ENCODE peak calls at places on chromosomes 12 and 14, in seven cellular contexts. B is glutamatergic neuron, K is WERI-Rb-1, E is astrocyte of the cerebellum, P is A549, Y is Calu3, U is endothelial cell. T is an unnamed sample.

GRCh38 chr12:269216-269615 is 6.6 kb upstream of the SLC6A13 start:
- DNase-seq in B (no peak), K (no peak), E (peak; percentile 2), P (no peak), Y (no peak), U (no peak), T (no peak)

GRCh38 chr14:21038416-21039058 is 3.6 kb upstream of the RNASE7 start:
- DNase-seq in B (no peak), K (no peak), E (no peak), P (no peak), Y (no peak), U (no peak), T (no peak)

GRCh38 chr12:49355913-49356312 is 9.2 kb downstream of the DNAJC22 start:
- DNase-seq in B (no peak), K (no peak), E (no peak), P (no peak), Y (no peak), U (no peak), T (no peak)

GRCh38 chr12:64028541-64028940 is 184.0 kb downstream of the SRGAP1 start:
- DNase-seq in B (no peak), K (no peak), E (no peak), P (no peak), Y (no peak), U (no peak), T (no peak)

GRCh38 chr12:114904254-114905003 is 220.5 kb upstream of the TBX3 start:
- DNase-seq in B (no peak), K (no peak), E (no peak), P (no peak), Y (no peak), U (no peak), T (no peak)

GRCh38 chr12:50353404-50353803 is 43.0 kb downstream of the FAM186A start:
- DNase-seq in B (no peak), K (no peak), E (no peak), P (no peak), Y (no peak), U (no peak), T (no peak)

GRCh38 chr14:60654303-60654925 is 5.1 kb upstream of the SIX1 start:
- DNase-seq in B (no peak), K (no peak), E (no peak), P (no peak), Y (no peak), U (no peak), T (no peak)

GRCh38 chr12:116370886-116371580 is 93.5 kb upstream of the MED13L start:
- DNase-seq in B (peak; percentile 52), K (no peak), E (no peak), P (no peak), Y (no peak), U (no peak), T (no peak)

GRCh38 chr12:40559865-40560264 is 132.4 kb upstream of the CNTN1 start:
- DNase-seq in B (no peak), K (no peak), E (no peak), P (no peak), Y (no peak), U (no peak), T (no peak)

GRCh38 chr14:52399886-52400599 is 85.9 kb downstream of the PTGER2 start:
- DNase-seq in B (no peak), K (no peak), E (no peak), P (no peak), Y (no peak), U (no peak), T (peak; percentile 4)
- TF ChIP-seq CTCF in B (no peak), K (no peak), E (peak; percentile 37), P (no peak), Y (no peak), U (no peak), T (no peak)

GRCh38 chr12:107011519-107011918 is 24.6 kb upstream of the MTERF2 start:
- DNase-seq in B (no peak), K (no peak), E (no peak), P (no peak), Y (no peak), U (no peak), T (no peak)

GRCh38 chr12:107012736-107013425 is 25.9 kb upstream of the MTERF2 start:
- DNase-seq in B (no peak), K (no peak), E (no peak), P (no peak), Y (no peak), U (no peak), T (no peak)

GRCh38 chr12:107019546-107019945 is 32.6 kb upstream of the MTERF2 start:
- DNase-seq in B (no peak), K (no peak), E (no peak), P (no peak), Y (no peak), U (no peak), T (no peak)

GRCh38 chr12:107017042-107017441 is 30.1 kb upstream of the MTERF2 start:
- DNase-seq in B (no peak), K (no peak), E (no peak), P (no peak), Y (no peak), U (no peak), T (no peak)

DNA sequence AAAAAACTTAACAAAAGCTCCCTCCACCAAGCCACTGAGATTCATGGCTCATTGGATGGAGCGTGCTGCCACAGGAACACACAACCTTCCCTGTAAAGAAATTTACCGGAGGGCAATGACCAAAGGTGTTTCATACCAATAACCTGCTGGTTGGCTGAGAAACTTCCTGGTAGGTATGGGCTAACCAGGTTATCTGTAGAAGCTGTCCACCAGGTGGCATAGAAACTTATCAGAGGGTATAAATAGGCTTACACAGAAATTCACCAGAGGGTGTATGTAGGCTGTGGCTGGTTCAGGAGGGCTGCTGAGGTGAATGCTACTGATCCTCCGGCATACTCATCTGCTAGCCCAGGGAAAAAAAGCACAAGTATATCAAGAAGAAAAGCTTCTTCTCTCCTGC is 27.1 kb upstream of the MTERF2 start:
- DNase-seq in B (no peak), K (peak; percentile 44), E (no peak), P (peak; percentile 15), Y (peak; percentile 71), U (no peak), T (peak; percentile 88)
- TF ChIP-seq CTCF in B (no peak), K (peak; percentile 40), E (no peak), P (peak; percentile 18), Y (peak; percentile 53), U (peak; percentile 25), T (peak; percentile 46)

DNA sequence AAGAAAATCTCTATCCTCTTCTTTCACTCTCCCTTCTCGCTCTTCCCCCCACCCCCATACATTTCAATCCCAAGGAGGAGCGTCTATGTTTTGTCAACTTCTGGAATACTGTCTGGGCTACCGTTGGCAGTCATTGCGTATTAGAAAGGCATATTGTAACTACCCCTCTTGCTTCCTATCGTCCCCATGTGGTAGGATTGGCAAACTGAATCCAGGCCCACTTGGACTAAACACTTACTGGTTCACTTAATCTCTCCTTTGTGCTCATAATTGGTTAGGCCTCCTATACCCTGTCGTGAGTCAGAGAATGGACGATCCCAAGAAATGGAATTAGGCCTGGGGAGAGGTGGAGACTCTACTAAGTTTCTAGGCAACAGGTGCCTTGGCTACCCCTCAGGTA is 68.8 kb upstream of the SLC8A3 start:
- DNase-seq in B (no peak), K (peak; percentile 30), E (no peak), P (no peak), Y (peak; percentile 68), U (peak; percentile 28), T (peak; percentile 19)
- TF ChIP-seq CTCF in B (peak; percentile 15), K (peak; percentile 39), E (peak; percentile 9), P (peak; percentile 28), Y (peak; percentile 15), U (peak; percentile 45), T (peak; percentile 54)

DNA sequence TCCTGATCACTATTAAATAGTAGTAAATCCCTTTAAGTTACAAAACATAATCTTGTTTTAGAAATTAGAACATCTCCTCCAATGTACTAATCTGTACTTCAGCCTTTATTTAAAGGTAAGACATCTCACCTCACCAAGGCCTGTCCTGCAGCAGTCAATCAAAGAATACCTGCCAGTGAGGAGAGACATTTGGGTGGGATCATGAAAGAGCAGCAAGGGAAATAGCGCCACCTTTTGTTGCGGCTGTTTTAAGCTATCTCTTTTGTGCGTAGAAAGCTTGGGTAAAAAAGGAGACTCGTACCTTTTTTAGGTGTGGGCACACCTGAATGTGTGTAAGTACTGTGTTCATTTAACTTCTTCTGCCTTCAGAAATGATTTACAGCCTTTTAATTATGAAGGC is 117.8 kb upstream of the TMTC1 start:
- DNase-seq in B (no peak), K (no peak), E (no peak), P (no peak), Y (no peak), U (no peak), T (no peak)
- TF ChIP-seq CTCF in B (no peak), K (peak; percentile 34), E (no peak), P (no peak), Y (no peak), U (no peak), T (no peak)

DNA sequence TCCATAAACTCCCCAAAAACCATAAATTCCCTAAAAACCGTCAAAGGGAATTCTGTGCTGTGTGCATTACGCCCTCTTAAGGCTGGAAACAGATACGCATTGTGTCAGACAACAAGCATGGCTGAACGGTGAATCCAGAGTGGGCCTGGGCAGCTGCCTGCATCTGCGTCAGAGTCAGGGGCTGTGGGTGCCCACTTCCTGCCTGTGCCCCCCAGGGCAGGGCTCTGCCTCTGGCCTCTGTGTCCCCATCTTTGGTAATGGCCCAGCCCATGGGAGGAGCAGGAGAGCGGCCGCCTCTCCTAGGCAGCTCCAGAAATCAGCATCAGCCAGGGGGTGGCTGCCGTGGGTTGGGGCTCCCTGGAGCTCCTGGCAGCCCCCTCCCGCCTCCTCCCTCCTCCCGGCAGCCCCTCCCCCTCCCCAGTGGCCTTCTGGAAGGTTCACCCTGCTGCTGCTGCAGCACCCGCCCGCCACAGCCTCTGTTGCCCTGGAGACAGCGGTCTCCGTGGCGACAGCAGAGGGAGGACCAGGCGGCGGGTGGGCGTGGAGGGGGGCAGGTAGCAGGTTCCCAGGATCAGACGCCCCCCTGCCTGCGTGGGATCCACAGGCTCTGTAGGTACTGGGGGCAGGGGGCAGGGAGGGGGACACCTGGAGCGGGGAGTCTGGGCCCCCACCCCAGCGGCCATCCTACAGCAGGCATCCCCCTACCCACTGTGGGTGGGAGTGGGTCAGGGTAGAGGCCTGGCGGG is 5.9 kb downstream of the MMP17 start:
- DNase-seq in B (peak; percentile 84), K (no peak), E (no peak), P (no peak), Y (no peak), U (no peak), T (no peak)
- TF ChIP-seq CTCF in B (peak; percentile 55), K (peak; percentile 28), E (peak; percentile 70), P (peak; percentile 55), Y (peak; percentile 54), U (peak; percentile 35), T (peak; percentile 52)

DNA sequence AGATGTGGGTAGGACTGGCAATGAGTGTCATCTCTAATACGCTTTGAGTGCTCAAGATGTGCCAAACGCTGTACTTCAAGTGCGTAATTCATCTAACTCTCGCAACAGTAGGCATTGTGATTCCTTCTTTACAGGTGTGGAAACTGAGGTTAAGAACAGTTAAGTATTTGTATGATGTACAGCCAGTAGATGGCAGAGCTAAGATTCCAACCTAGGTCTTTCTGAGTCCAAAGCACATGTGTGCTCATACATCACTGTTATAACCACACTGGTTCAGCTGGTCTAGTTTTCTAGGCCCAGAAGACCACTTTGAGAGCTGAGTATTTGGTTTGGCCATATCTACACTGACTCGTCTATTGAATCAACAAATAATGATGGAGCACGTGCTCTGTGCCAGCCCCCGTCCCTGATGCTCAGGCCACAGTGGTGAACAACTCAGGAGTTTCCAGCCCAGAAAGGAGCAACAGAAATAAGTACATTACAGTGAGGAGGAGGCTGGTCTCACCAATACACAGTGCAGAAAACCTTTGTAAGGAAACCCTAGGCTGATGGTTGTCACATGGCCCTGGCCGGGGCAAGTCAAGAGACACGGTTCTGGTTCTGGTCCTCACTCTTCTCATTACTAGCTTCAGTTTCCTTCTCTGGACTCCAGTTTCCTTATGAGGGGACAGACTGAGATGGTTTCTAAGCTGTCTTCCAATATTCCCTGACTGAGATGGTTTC is 69.3 kb upstream of the SCN8A start:
- DNase-seq in B (no peak), K (no peak), E (no peak), P (no peak), Y (no peak), U (no peak), T (peak; percentile 10)
- TF ChIP-seq CTCF in B (no peak), K (peak; percentile 14), E (peak; percentile 19), P (peak; percentile 16), Y (no peak), U (no peak), T (peak; percentile 26)